ENCODE peak calls at places on chromosomes 5 and 9, in eight cellular contexts. X, L, N, G, K, Y, V and C are unnamed samples.

GRCh38 chr9:70044450-70045307 is 1.0 kb downstream of the MAMDC2 start:
- DNase-seq in G (peak), V (peak), N (no peak), K (no peak), Y (peak), L (no peak), X (peak), C (peak)

GRCh38 chr9:95249986-95250385 is 67.5 kb downstream of the FANCC start:
- DNase-seq in X (no peak), Y (no peak), G (no peak), V (no peak), K (no peak), L (no peak), N (no peak), C (no peak)

GRCh38 chr5:82336566-82337351 is 58.6 kb upstream of the RPS23 start:
- DNase-seq in K (no peak), V (no peak), Y (no peak), X (no peak), G (no peak), L (no peak), N (no peak), C (no peak)

GRCh38 chr5:58844395-58844794 is 261.5 kb downstream of the RAB3C start:
- DNase-seq in G (no peak), Y (no peak), L (no peak), V (no peak), X (no peak), N (no peak), K (no peak), C (no peak)

GRCh38 chr9:37464426-37465248 is 613 bp downstream of the ZBTB5 start:
- DNase-seq in V (peak), X (peak), K (peak), L (peak), N (peak), Y (peak), G (peak), C (no peak)

GRCh38 chr5:67983251-67983941 is 232.2 kb upstream of the PIK3R1 start:
- DNase-seq in L (no peak), Y (peak), G (no peak), K (no peak), N (no peak), X (peak), V (peak), C (no peak)

GRCh38 chr5:179268966-179269693 is 76.1 kb downstream of the ADAMTS2 start:
- DNase-seq in G (no peak), L (no peak), V (peak), Y (no peak), K (no peak), N (no peak), X (peak), C (no peak)

GRCh38 chr5:83475540-83476469 is 4.3 kb downstream of the VCAN start:
- DNase-seq in Y (peak), N (no peak), G (no peak), V (peak), X (peak), L (no peak), K (no peak), C (peak)

GRCh38 chr9:105154723-105155191 is 89.7 kb upstream of the SLC44A1 start:
- DNase-seq in X (peak), K (no peak), N (no peak), L (no peak), Y (peak), G (no peak), V (peak), C (no peak)

GRCh38 chr5:93273176-93273575 is 307.8 kb downstream of the NR2F1-AS1 start:
- DNase-seq in K (no peak), N (no peak), Y (peak), G (no peak), L (no peak), V (peak), X (peak), C (no peak)

GRCh38 chr5:35230043-35230611 is at the start of gene PRLR:
- DNase-seq in Y (peak), X (peak), G (peak), K (peak), V (peak), L (no peak), N (no peak), C (peak)

GRCh38 chr5:169280696-169281095 is 20.2 kb downstream of the SLIT3 start:
- DNase-seq in G (no peak), L (no peak), V (no peak), N (no peak), Y (no peak), K (no peak), X (no peak), C (no peak)

GRCh38 chr9:77883846-77884771 is 147.5 kb downstream of the GNAQ start:
- DNase-seq in K (no peak), L (no peak), X (peak), G (no peak), N (no peak), V (peak), Y (peak), C (no peak)

GRCh38 chr5:51488803-51489642 is 105.8 kb downstream of the ISL1 start:
- DNase-seq in L (no peak), Y (no peak), K (no peak), G (no peak), X (no peak), V (peak), N (no peak), C (no peak)

GRCh38 chr5:74282495-74282894 is 358.0 kb downstream of the ENC1 start:
- DNase-seq in N (no peak), V (no peak), X (no peak), L (no peak), Y (no peak), K (no peak), G (no peak), C (no peak)

GRCh38 chr5:149775785-149776184 is 45.7 kb downstream of the PPARGC1B start:
- DNase-seq in L (no peak), G (no peak), Y (no peak), K (no peak), N (no peak), X (no peak), V (peak), C (peak)

GRCh38 chr5:177509361-177509951 is at the start of gene DOK3:
- DNase-seq in V (no peak), G (peak), X (no peak), Y (no peak), K (peak), L (no peak), N (no peak), C (no peak)

GRCh38 chr5:65268520-65268919 is 213.2 kb downstream of the ADAMTS6 start:
- DNase-seq in N (no peak), K (no peak), X (no peak), V (no peak), Y (no peak), L (no peak), G (no peak), C (no peak)

GRCh38 chr5:134526483-134527155 is 1.1 kb downstream of the JADE2 start:
- DNase-seq in G (peak), L (peak), N (peak), X (peak), V (peak), K (peak), Y (peak), C (peak)

GRCh38 chr9:69425402-69425801 is 100.4 kb downstream of the ENTREP1 start:
- DNase-seq in K (no peak), G (no peak), Y (no peak), L (no peak), V (no peak), X (no peak), N (no peak), C (no peak)

GRCh38 chr5:83146441-83146840 is 69.1 kb downstream of the XRCC4 start:
- DNase-seq in K (no peak), Y (no peak), X (no peak), V (no peak), G (no peak), L (no peak), N (no peak), C (no peak)

GRCh38 chr5:89384391-89384790 is 501.4 kb upstream of the MEF2C start:
- DNase-seq in X (no peak), V (no peak), G (no peak), K (no peak), N (no peak), Y (no peak), L (no peak), C (no peak)

GRCh38 chr5:147485046-147485445 is 24.8 kb downstream of the DPYSL3 start:
- DNase-seq in N (no peak), L (no peak), V (peak), K (no peak), Y (no peak), G (no peak), X (peak), C (no peak)

GRCh38 chr9:90477535-90477934 is 165.1 kb downstream of the DIRAS2 start:
- DNase-seq in K (no peak), L (no peak), V (no peak), X (no peak), N (no peak), G (no peak), Y (no peak), C (no peak)

GRCh38 chr9:98494852-98495251 is 213.9 kb downstream of the GABBR2 start:
- DNase-seq in V (no peak), K (no peak), X (no peak), G (no peak), L (no peak), Y (no peak), N (no peak), C (no peak)

GRCh38 chr5:38922199-38922598 is 76.4 kb downstream of the OSMR start:
- DNase-seq in V (peak), N (peak), L (no peak), X (peak), Y (peak), G (peak), K (peak), C (peak)

GRCh38 chr5:145244788-145245187 is 590.4 kb downstream of the PRELID2 start:
- DNase-seq in N (no peak), Y (peak), V (peak), L (no peak), X (peak), K (no peak), G (no peak), C (no peak)

GRCh38 chr5:151238303-151238741 is 14.4 kb upstream of the CCDC69 start:
- DNase-seq in Y (no peak), G (peak), L (no peak), K (peak), X (no peak), V (no peak), N (no peak), C (no peak)

GRCh38 chr9:123093141-123093540 is 59.7 kb downstream of the GPR21 start:
- DNase-seq in G (no peak), L (no peak), X (no peak), K (no peak), V (no peak), Y (no peak), N (no peak), C (no peak)

GRCh38 chr5:159412284-159413046 is 82.2 kb upstream of the IL12B start:
- DNase-seq in L (no peak), K (peak), Y (no peak), X (peak), V (no peak), G (no peak), N (peak), C (no peak)

GRCh38 chr5:177469061-177469628 is 4.3 kb downstream of the DBN1 start:
- DNase-seq in Y (no peak), K (no peak), V (peak), L (no peak), N (no peak), G (peak), X (no peak), C (no peak)

GRCh38 chr5:14064841-14065240 is 78.3 kb upstream of the TRIO start:
- DNase-seq in G (no peak), X (no peak), L (no peak), K (no peak), V (no peak), Y (no peak), N (no peak), C (no peak)

GRCh38 chr9:13181652-13182051 is 97.8 kb downstream of the MPDZ start:
- DNase-seq in X (peak), V (peak), K (no peak), Y (peak), N (no peak), G (no peak), L (no peak), C (no peak)

GRCh38 chr5:169946743-169947142 is 33.6 kb downstream of the INSYN2B start:
- DNase-seq in L (no peak), Y (no peak), K (no peak), V (no peak), X (peak), N (no peak), G (no peak), C (no peak)

GRCh38 chr5:162096448-162096847 is 28.9 kb downstream of the GABRG2 start:
- DNase-seq in N (no peak), X (no peak), V (no peak), K (no peak), L (no peak), Y (no peak), G (no peak), C (no peak)
- TF ChIP-seq CTCF in N (no peak), X (no peak), V (no peak), K (no peak), L (no peak), Y (no peak), G (no peak), C (no peak)

GRCh38 chr9:101176384-101176783 is 147.9 kb downstream of the PLPPR1 start:
- DNase-seq in K (no peak), N (no peak), V (no peak), G (no peak), X (no peak), L (no peak), Y (no peak), C (peak)
- TF ChIP-seq CTCF in K (no peak), N (no peak), V (no peak), G (no peak), X (no peak), L (no peak), Y (no peak), C (peak)

GRCh38 chr9:33185858-33186257 is 18.7 kb upstream of the B4GALT1 start:
- DNase-seq in L (no peak), Y (no peak), K (no peak), N (no peak), G (no peak), X (no peak), V (no peak), C (peak)

GRCh38 chr9:33187519-33188218 is 20.5 kb upstream of the B4GALT1 start:
- DNase-seq in Y (no peak), K (no peak), L (no peak), X (peak), N (no peak), V (peak), G (peak), C (no peak)

GRCh38 chr9:33186457-33187168 is 19.5 kb upstream of the B4GALT1 start:
- DNase-seq in Y (peak), V (no peak), K (no peak), G (no peak), X (peak), L (no peak), N (no peak), C (no peak)

GRCh38 chr9:33185406-33185805 is 18.3 kb upstream of the B4GALT1 start:
- DNase-seq in L (no peak), G (no peak), X (no peak), V (no peak), Y (no peak), K (no peak), N (no peak), C (no peak)

DNA sequence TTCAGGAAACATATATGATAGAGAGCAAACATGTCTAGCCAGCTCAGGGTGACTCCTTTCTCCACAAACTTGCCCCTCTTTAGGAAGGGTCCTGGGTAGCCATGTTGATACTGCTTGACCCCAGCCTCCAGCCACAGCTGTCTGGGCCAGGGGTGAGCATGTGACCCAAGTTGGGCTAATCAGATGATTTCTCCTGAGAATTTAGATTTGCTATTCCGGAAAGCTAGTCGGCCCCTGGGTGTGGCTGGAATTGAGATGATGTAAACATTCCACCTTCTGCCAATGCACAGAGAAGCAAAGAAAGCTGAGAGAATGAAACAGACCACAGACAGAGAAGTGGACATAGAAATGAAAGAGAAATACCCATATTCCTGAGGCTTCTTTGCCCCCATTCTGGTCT is 17.8 kb upstream of the B4GALT1 start:
- DNase-seq in G (no peak), Y (peak), L (no peak), N (no peak), X (peak), V (no peak), K (no peak), C (no peak)
- TF ChIP-seq CTCF in G (no peak), Y (no peak), L (no peak), N (no peak), X (no peak), V (no peak), K (no peak), C (no peak)

GRCh38 chr9:130833324-130833990 is 1.6 kb upstream of the ABL1 start:
- DNase-seq in N (no peak), K (no peak), V (peak), Y (no peak), X (peak), L (no peak), G (no peak), C (no peak)

GRCh38 chr9:130837644-130838043 is 2.6 kb downstream of the ABL1 start:
- DNase-seq in G (no peak), N (no peak), L (no peak), K (no peak), X (no peak), V (no peak), Y (no peak), C (no peak)

GRCh38 chr9:130837002-130837511 is 2.0 kb downstream of the ABL1 start:
- DNase-seq in L (no peak), N (no peak), K (no peak), G (no peak), V (peak), X (peak), Y (no peak), C (no peak)

GRCh38 chr9:130834371-130835311 is at the start of gene ABL1:
- DNase-seq in Y (peak), G (peak), X (peak), L (no peak), K (peak), N (peak), V (peak), C (peak)

GRCh38 chr9:130835441-130836298 is 616 bp downstream of the ABL1 start:
- DNase-seq in N (peak), G (peak), V (no peak), L (no peak), X (peak), Y (peak), K (peak), C (peak)
- TF ChIP-seq CTCF in N (no peak), G (no peak), V (no peak), L (no peak), X (no peak), Y (no peak), K (no peak), C (no peak)

DNA sequence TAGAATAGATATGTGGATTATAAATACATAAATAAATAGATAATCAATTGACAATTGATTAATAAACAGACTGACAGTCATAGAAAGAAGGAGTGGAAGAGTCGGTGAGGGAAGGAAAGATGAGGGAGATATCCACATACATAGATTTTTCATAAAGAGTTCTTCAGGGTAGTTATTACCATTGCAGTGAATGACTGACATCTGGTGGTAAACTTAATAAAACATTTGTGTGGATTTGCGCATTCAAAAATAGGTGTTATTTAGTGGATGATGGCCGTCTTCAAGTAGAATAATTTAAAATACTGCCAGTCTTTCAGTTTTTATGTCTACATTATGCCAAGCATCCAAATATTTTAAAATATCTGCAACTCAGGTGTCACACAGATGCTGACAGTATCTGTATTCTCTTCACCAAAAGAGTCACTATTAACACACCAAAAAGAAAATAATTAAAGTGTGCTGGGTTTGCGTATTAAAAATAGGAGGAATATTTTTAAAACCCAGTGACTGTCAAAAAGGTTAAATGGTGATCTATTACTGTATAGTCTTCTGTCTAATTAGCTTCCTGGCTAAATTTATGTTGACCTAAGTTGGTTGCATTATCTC is 78.8 kb downstream of the GIN1 start:
- DNase-seq in N (no peak), X (peak), K (peak), L (no peak), G (no peak), V (peak), Y (peak), C (no peak)
- TF ChIP-seq CTCF in N (peak), X (peak), K (peak), L (peak), G (peak), V (peak), Y (peak), C (peak)